ENCODE peak calls at places on chromosomes 6 and 20, in four cellular contexts. J is left ventricle myocardium inferior; I is activated naive CD4-positive, alpha-beta T cell treated with Interleukin-2 at 50 U/mL for 16 hours; A is CD8-positive, alpha-beta T cell. Z is an unnamed sample.

GRCh38 chr6:151389640-151390275 is 1.6 kb downstream of the ZBTB2 start:
- DNase-seq in J (peak), I (peak), A (peak), Z (no peak)

GRCh38 chr6:29375191-29375590 is at the start of gene OR12D3:
- DNase-seq in J (no peak), I (no peak), A (no peak), Z (no peak)

GRCh38 chr6:27334141-27334540 is 22.1 kb upstream of the POM121L2 start:
- DNase-seq in J (no peak), I (no peak), A (no peak), Z (no peak)

GRCh38 chr6:77425216-77425615 is 38.1 kb downstream of the HTR1B start:
- DNase-seq in J (no peak), I (no peak), A (no peak), Z (no peak)

GRCh38 chr20:62587757-62588402 is 54.4 kb upstream of the SLCO4A1 start:
- DNase-seq in J (no peak), I (peak), A (no peak), Z (no peak)

GRCh38 chr6:109872968-109873545 is 105.1 kb upstream of the GPR6 start:
- DNase-seq in J (no peak), I (no peak), A (no peak), Z (no peak)

GRCh38 chr6:31814677-31815024 is 432 bp downstream of the HSPA1L start:
- DNase-seq in J (peak), I (peak), A (peak), Z (no peak)

GRCh38 chr20:62230276-62230675 is 8.0 kb upstream of the OSBPL2 start:
- DNase-seq in J (no peak), I (no peak), A (no peak), Z (no peak)

Z was measured in type B pancreatic cell.